ENCODE peak calls at places on chromosomes 11 and 22, in seven cellular contexts. One of them, this sample, is unnamed.

GRCh38 chr11:19447150-19447566 is 206.4 kb upstream of the E2F8 start:
- DNase-seq in transverse colon: no peak
- DNase-seq in suprapubic skin: no peak
- DNase-seq in stomach: no peak
- DNase-seq in HepG2: no peak
- DNase-seq in sigmoid colon: no peak
- DNase-seq in endothelial cell of umbilical vein: peak
- DNase-seq in this sample: no peak

GRCh38 chr11:47524200-47524874 is 28.6 kb downstream of the CELF1 start:
- DNase-seq in transverse colon: no peak
- DNase-seq in suprapubic skin: no peak
- DNase-seq in stomach: peak
- DNase-seq in HepG2: no peak
- DNase-seq in sigmoid colon: peak
- DNase-seq in endothelial cell of umbilical vein: peak
- DNase-seq in this sample: no peak

GRCh38 chr11:17686185-17686980 is 33.0 kb upstream of the MYOD1 start:
- DNase-seq in transverse colon: no peak
- DNase-seq in suprapubic skin: no peak
- DNase-seq in stomach: no peak
- DNase-seq in HepG2: no peak
- DNase-seq in sigmoid colon: no peak
- DNase-seq in endothelial cell of umbilical vein: no peak
- DNase-seq in this sample: no peak

GRCh38 chr11:132943737-132944556 is 588.4 kb downstream of the OPCML start:
- DNase-seq in transverse colon: no peak
- DNase-seq in suprapubic skin: no peak
- DNase-seq in stomach: no peak
- DNase-seq in HepG2: no peak
- DNase-seq in sigmoid colon: no peak
- DNase-seq in endothelial cell of umbilical vein: no peak
- DNase-seq in this sample: peak

GRCh38 chr11:6736495-6737121 is 35.2 kb downstream of the OR2AG2 start:
- DNase-seq in transverse colon: no peak
- DNase-seq in suprapubic skin: no peak
- DNase-seq in stomach: no peak
- DNase-seq in HepG2: no peak
- DNase-seq in sigmoid colon: no peak
- DNase-seq in endothelial cell of umbilical vein: no peak
- DNase-seq in this sample: no peak

GRCh38 chr22:40107756-40108437 is 69.8 kb upstream of the TNRC6B start:
- DNase-seq in transverse colon: peak
- DNase-seq in suprapubic skin: no peak
- DNase-seq in stomach: peak
- DNase-seq in HepG2: no peak
- DNase-seq in sigmoid colon: no peak
- DNase-seq in endothelial cell of umbilical vein: no peak
- DNase-seq in this sample: no peak

GRCh38 chr11:70068950-70069349 is 9.2 kb upstream of the ANO1 start:
- DNase-seq in transverse colon: no peak
- DNase-seq in suprapubic skin: peak
- DNase-seq in stomach: no peak
- DNase-seq in HepG2: no peak
- DNase-seq in sigmoid colon: peak
- DNase-seq in endothelial cell of umbilical vein: no peak
- DNase-seq in this sample: peak

GRCh38 chr11:115939726-115940421 is 435.7 kb upstream of the CADM1 start:
- DNase-seq in transverse colon: peak
- DNase-seq in suprapubic skin: no peak
- DNase-seq in stomach: no peak
- DNase-seq in HepG2: no peak
- DNase-seq in sigmoid colon: no peak
- DNase-seq in endothelial cell of umbilical vein: no peak
- DNase-seq in this sample: no peak

GRCh38 chr22:20653795-20654342 is 120.0 kb upstream of the SERPIND1 start:
- DNase-seq in transverse colon: no peak
- DNase-seq in suprapubic skin: no peak
- DNase-seq in stomach: no peak
- DNase-seq in HepG2: no peak
- DNase-seq in sigmoid colon: no peak
- DNase-seq in endothelial cell of umbilical vein: no peak
- DNase-seq in this sample: no peak

GRCh38 chr11:37830532-37830931 is 1232.5 kb upstream of the RAG2 start:
- DNase-seq in transverse colon: no peak
- DNase-seq in suprapubic skin: no peak
- DNase-seq in stomach: no peak
- DNase-seq in HepG2: no peak
- DNase-seq in sigmoid colon: no peak
- DNase-seq in endothelial cell of umbilical vein: no peak
- DNase-seq in this sample: no peak

GRCh38 chr22:50717709-50718351 is 20.2 kb upstream of the ACR start:
- DNase-seq in transverse colon: no peak
- DNase-seq in suprapubic skin: no peak
- DNase-seq in stomach: no peak
- DNase-seq in HepG2: no peak
- DNase-seq in sigmoid colon: no peak
- DNase-seq in endothelial cell of umbilical vein: no peak
- DNase-seq in this sample: no peak

GRCh38 chr11:19642759-19643158 is 69.9 kb upstream of the NAV2 start:
- DNase-seq in transverse colon: no peak
- DNase-seq in suprapubic skin: no peak
- DNase-seq in stomach: no peak
- DNase-seq in HepG2: no peak
- DNase-seq in sigmoid colon: no peak
- DNase-seq in endothelial cell of umbilical vein: no peak
- DNase-seq in this sample: no peak

GRCh38 chr22:35967046-35967397 is 61.6 kb downstream of the RBFOX2 start:
- DNase-seq in transverse colon: no peak
- DNase-seq in suprapubic skin: no peak
- DNase-seq in stomach: no peak
- DNase-seq in HepG2: no peak
- DNase-seq in sigmoid colon: no peak
- DNase-seq in endothelial cell of umbilical vein: no peak
- DNase-seq in this sample: no peak

DNA sequence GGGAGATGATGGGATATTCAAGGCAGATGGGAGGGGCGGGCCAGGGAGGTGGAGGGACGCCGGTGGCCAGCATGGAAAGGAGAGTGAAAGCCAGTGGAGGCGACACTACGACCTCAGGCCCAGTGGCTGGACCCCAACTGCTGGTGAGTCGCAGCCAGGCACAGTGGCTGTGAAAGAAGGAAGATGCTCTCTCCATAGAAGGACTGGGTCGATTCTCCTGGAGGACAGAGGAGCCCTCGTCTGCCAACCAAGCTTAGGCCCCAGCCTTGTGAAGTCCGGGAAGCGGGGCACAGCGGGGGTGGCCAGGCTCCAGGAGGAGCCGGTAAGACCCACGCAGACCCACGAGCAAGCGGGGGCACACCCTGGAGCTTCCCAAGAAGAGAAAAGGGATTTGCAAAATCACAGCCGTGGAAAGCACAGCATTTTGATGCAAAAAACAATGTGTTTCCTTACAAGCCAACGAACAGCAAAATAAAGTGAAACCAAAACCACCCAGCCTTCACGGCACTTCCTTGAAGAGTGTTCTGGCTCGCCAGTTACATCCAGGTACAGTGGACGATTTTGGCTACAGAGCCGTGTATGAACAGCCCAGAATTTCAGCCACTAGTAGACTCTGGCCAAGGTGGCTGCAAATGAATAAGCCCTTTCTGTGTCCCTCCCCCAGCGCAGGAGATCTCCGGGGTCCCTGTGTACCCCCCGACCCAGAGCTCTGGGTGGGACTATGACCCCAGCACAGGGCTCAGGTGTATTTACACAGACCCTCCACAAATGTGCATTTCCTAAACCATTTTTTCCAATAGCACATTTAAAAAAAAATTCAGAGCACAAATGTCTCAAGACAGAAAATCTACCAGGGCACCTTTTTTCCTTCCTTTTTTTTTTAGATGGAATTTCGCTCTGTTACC is 96.9 kb downstream of the TRMU start:
- DNase-seq in transverse colon: peak
- DNase-seq in suprapubic skin: no peak
- DNase-seq in stomach: peak
- DNase-seq in HepG2: no peak
- DNase-seq in sigmoid colon: no peak
- DNase-seq in endothelial cell of umbilical vein: no peak
- DNase-seq in this sample: no peak
- TF ChIP-seq POLR2AphosphoS5 in transverse colon: no peak
- TF ChIP-seq POLR2AphosphoS5 in suprapubic skin: no peak
- TF ChIP-seq POLR2AphosphoS5 in stomach: no peak
- TF ChIP-seq POLR2AphosphoS5 in HepG2: no peak
- TF ChIP-seq POLR2AphosphoS5 in sigmoid colon: no peak
- TF ChIP-seq POLR2AphosphoS5 in endothelial cell of umbilical vein: no peak
- TF ChIP-seq POLR2AphosphoS5 in this sample: no peak

GRCh38 chr11:32446227-32446626 is 10.9 kb upstream of the WT1 start:
- DNase-seq in transverse colon: no peak
- DNase-seq in suprapubic skin: no peak
- DNase-seq in stomach: no peak
- DNase-seq in HepG2: no peak
- DNase-seq in sigmoid colon: no peak
- DNase-seq in endothelial cell of umbilical vein: no peak
- DNase-seq in this sample: no peak

GRCh38 chr11:32448232-32448631 is 12.9 kb upstream of the WT1 start:
- DNase-seq in transverse colon: no peak
- DNase-seq in suprapubic skin: no peak
- DNase-seq in stomach: peak
- DNase-seq in HepG2: peak
- DNase-seq in sigmoid colon: no peak
- DNase-seq in endothelial cell of umbilical vein: no peak
- DNase-seq in this sample: no peak

GRCh38 chr11:32447252-32447651 is 11.9 kb upstream of the WT1 start:
- DNase-seq in transverse colon: no peak
- DNase-seq in suprapubic skin: no peak
- DNase-seq in stomach: no peak
- DNase-seq in HepG2: no peak
- DNase-seq in sigmoid colon: no peak
- DNase-seq in endothelial cell of umbilical vein: no peak
- DNase-seq in this sample: no peak

GRCh38 chr11:32451808-32452207 is 16.5 kb upstream of the WT1 start:
- DNase-seq in transverse colon: no peak
- DNase-seq in suprapubic skin: no peak
- DNase-seq in stomach: no peak
- DNase-seq in HepG2: no peak
- DNase-seq in sigmoid colon: no peak
- DNase-seq in endothelial cell of umbilical vein: no peak
- DNase-seq in this sample: no peak

DNA sequence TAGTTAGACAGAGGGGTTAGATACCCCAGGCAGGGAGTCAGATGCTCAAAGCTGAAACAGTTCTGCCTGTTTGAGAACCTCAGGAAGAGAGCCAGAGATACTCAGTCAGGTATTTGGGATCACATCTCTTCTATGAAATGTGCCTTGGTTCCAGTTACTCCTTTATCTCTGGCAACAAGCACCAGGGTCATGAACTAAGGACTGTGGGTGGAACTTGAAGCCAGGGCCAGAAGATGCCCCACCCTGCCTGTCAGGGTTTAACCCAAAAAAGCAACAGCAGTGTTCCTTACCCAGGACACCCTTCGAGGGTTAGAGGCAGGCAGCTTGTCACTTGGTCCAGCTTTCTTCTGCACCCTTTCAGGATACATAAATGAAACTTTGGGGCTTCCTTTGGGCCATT is 15.0 kb upstream of the WT1 start:
- DNase-seq in transverse colon: no peak
- DNase-seq in suprapubic skin: no peak
- DNase-seq in stomach: peak
- DNase-seq in HepG2: no peak
- DNase-seq in sigmoid colon: no peak
- DNase-seq in endothelial cell of umbilical vein: no peak
- DNase-seq in this sample: no peak
- TF ChIP-seq POLR2A in transverse colon: no peak
- TF ChIP-seq POLR2A in suprapubic skin: no peak
- TF ChIP-seq POLR2A in stomach: no peak
- TF ChIP-seq POLR2A in HepG2: no peak
- TF ChIP-seq POLR2A in sigmoid colon: no peak
- TF ChIP-seq POLR2A in endothelial cell of umbilical vein: no peak
- TF ChIP-seq POLR2A in this sample: no peak

GRCh38 chr11:33630936-33631748 is 69.5 kb downstream of the C11orf91 start:
- DNase-seq in transverse colon: no peak
- DNase-seq in suprapubic skin: no peak
- DNase-seq in stomach: no peak
- DNase-seq in HepG2: no peak
- DNase-seq in sigmoid colon: no peak
- DNase-seq in endothelial cell of umbilical vein: no peak
- DNase-seq in this sample: no peak

GRCh38 chr11:33635161-33635560 is 65.5 kb downstream of the C11orf91 start:
- DNase-seq in transverse colon: no peak
- DNase-seq in suprapubic skin: no peak
- DNase-seq in stomach: no peak
- DNase-seq in HepG2: no peak
- DNase-seq in sigmoid colon: peak
- DNase-seq in endothelial cell of umbilical vein: no peak
- DNase-seq in this sample: no peak

GRCh38 chr11:33634291-33634834 is 66.3 kb downstream of the C11orf91 start:
- DNase-seq in transverse colon: no peak
- DNase-seq in suprapubic skin: no peak
- DNase-seq in stomach: no peak
- DNase-seq in HepG2: no peak
- DNase-seq in sigmoid colon: no peak
- DNase-seq in endothelial cell of umbilical vein: no peak
- DNase-seq in this sample: no peak

GRCh38 chr11:33631749-33632091 is 68.9 kb downstream of the C11orf91 start:
- DNase-seq in transverse colon: no peak
- DNase-seq in suprapubic skin: no peak
- DNase-seq in stomach: no peak
- DNase-seq in HepG2: no peak
- DNase-seq in sigmoid colon: no peak
- DNase-seq in endothelial cell of umbilical vein: no peak
- DNase-seq in this sample: no peak

DNA sequence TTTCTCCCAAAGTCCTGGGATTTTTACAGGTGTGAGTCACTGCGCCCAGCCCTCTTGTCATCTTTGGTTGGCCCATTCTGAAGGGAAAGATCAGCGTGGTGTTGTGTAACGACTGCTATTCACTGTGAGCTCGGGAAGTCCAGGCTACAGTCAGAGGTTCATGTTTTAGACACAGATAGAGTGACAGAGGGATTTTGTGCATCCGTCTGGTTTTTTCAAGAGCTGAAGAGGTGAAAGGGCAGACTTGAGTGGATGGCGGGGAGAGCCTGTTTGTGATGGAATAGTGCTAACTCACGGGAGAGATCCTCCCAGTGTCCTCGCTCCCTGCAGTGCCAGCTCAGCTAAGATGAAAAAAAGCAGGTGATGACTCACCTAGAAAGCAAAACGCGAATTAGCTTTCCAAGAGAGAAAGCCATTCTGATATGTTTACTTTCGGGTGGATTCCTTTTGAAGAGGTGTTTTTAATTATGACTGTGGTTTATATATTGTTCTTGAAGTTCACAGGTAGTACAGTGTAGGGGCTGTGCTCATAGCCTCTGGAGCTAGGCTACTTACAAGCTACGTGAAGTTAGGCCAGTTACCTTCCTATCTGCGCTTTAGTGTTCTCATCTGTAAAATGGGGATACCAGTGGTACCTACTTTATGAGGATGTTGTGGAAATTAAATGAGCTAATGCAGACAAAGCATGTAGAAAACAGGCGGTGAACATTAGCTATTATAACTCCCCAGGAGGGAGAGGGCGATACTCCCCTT is 67.2 kb downstream of the C11orf91 start:
- DNase-seq in transverse colon: peak
- DNase-seq in suprapubic skin: no peak
- DNase-seq in stomach: no peak
- DNase-seq in HepG2: peak
- DNase-seq in sigmoid colon: no peak
- DNase-seq in endothelial cell of umbilical vein: no peak
- DNase-seq in this sample: no peak
- H3K4me3 ChIP-seq in transverse colon: no peak
- H3K4me3 ChIP-seq in suprapubic skin: no peak
- H3K4me3 ChIP-seq in stomach: no peak
- H3K4me3 ChIP-seq in HepG2: no peak
- H3K4me3 ChIP-seq in sigmoid colon: no peak
- H3K4me3 ChIP-seq in endothelial cell of umbilical vein: no peak
- H3K4me3 ChIP-seq in this sample: no peak

GRCh38 chr22:27876684-27877083 is 42.4 kb downstream of the PITPNB start:
- DNase-seq in transverse colon: no peak
- DNase-seq in suprapubic skin: no peak
- DNase-seq in stomach: no peak
- DNase-seq in HepG2: no peak
- DNase-seq in sigmoid colon: no peak
- DNase-seq in endothelial cell of umbilical vein: no peak
- DNase-seq in this sample: no peak
- TF ChIP-seq POLR2AphosphoS5 in transverse colon: no peak
- TF ChIP-seq POLR2AphosphoS5 in suprapubic skin: no peak
- TF ChIP-seq POLR2AphosphoS5 in stomach: no peak
- TF ChIP-seq POLR2AphosphoS5 in HepG2: no peak
- TF ChIP-seq POLR2AphosphoS5 in sigmoid colon: no peak
- TF ChIP-seq POLR2AphosphoS5 in endothelial cell of umbilical vein: no peak
- TF ChIP-seq POLR2AphosphoS5 in this sample: no peak